ENCODE peak calls at places on chromosomes 3 and 15, in eight cellular contexts. Y is body of pancreas; D is skeletal muscle cell; Q is fibroblast of pulmonary artery; N is lower lobe of right lung; F is activated CD4-positive, alpha-beta T cell treated with anti-CD3 and anti-CD28 coated beads, Interleukin-2, amount 50 U/mL, for 1 hour; P is H7; Z is substantia nigra. O is an unnamed sample.
A peak's percentile ranks its signal among the peaks of the same experiment; 100 is the strongest.

GRCh38 chr15:72162569-72162968 is 35.0 kb downstream of the GRAMD2A start:
- DNase-seq in Z (no peak), F (no peak), D (no peak), N (no peak), P (no peak), Q (no peak), Y (no peak), O (no peak)

GRCh38 chr3:151404316-151404715 is 19.8 kb upstream of the P2RY12 start:
- DNase-seq in Q (peak; percentile 21), D (peak; percentile 43), Z (no peak), Y (no peak), N (no peak), F (no peak), P (no peak), O (no peak)

GRCh38 chr3:38099518-38099917 is 37.4 kb downstream of the ACAA1 start:
- DNase-seq in D (no peak), Y (no peak), Z (no peak), Q (no peak), F (no peak), P (peak; percentile 76), N (no peak), O (no peak)

GRCh38 chr15:70535071-70535954 is 228.0 kb downstream of the UACA start:
- DNase-seq in F (peak; percentile 47), Z (no peak), N (no peak), P (no peak), Q (no peak), D (no peak), Y (no peak), O (no peak)

GRCh38 chr3:180855364-180855763 is 57.1 kb upstream of the FXR1 start:
- DNase-seq in D (no peak), N (no peak), Z (no peak), Y (no peak), Q (peak; percentile 3), P (peak; percentile 10), F (no peak), O (no peak)

GRCh38 chr3:10983219-10983916 is 9.2 kb upstream of the SLC6A1 start:
- DNase-seq in Q (peak; percentile 42), Z (no peak), N (no peak), Y (peak; percentile 29), F (no peak), D (no peak), P (peak; percentile 86), O (no peak)

GRCh38 chr3:194503101-194503531 is 16.3 kb upstream of the ATP13A3 start:
- DNase-seq in P (no peak), Y (no peak), D (peak; percentile 58), F (no peak), Q (no peak), N (no peak), Z (no peak), O (no peak)

GRCh38 chr3:172235698-172236097 is 196.3 kb downstream of the FNDC3B start:
- DNase-seq in N (no peak), Y (no peak), P (no peak), Z (no peak), Q (no peak), D (no peak), F (no peak), O (no peak)

GRCh38 chr3:69999191-70000027 is at the start of gene SAMMSON:
- DNase-seq in Q (peak; percentile 44), P (peak; percentile 20), N (no peak), F (no peak), D (no peak), Z (no peak), Y (peak; percentile 12), O (no peak)

GRCh38 chr15:69576035-69576526 is 123.5 kb downstream of the RPLP1 start:
- DNase-seq in D (no peak), P (peak; percentile 74), F (peak; percentile 73), Q (peak; percentile 42), N (peak; percentile 80), Z (no peak), Y (peak; percentile 77), O (peak; percentile 78)

GRCh38 chr3:15903164-15903563 is 105.4 kb upstream of the ANKRD28 start:
- DNase-seq in Q (peak; percentile 3), Z (no peak), D (peak; percentile 67), P (no peak), Y (peak; percentile 73), F (no peak), N (no peak), O (peak; percentile 79)

GRCh38 chr3:152443212-152444023 is 174.7 kb downstream of the MBNL1 start:
- DNase-seq in Q (peak; percentile 27), P (no peak), F (no peak), Z (no peak), N (no peak), D (no peak), Y (no peak), O (no peak)

GRCh38 chr3:160183375-160184076 is 41.7 kb upstream of the C3orf80 start:
- DNase-seq in P (no peak), F (no peak), Y (no peak), Q (peak; percentile 64), Z (no peak), N (no peak), D (no peak), O (no peak)

GRCh38 chr3:158768881-158769518 is 32.9 kb upstream of the MFSD1 start:
- DNase-seq in N (no peak), Q (peak; percentile 95), P (no peak), Z (no peak), Y (no peak), F (no peak), D (peak; percentile 84), O (no peak)

GRCh38 chr15:69997701-69998273 is 99.9 kb downstream of the TLE3 start:
- DNase-seq in F (no peak), P (no peak), Q (peak; percentile 43), D (no peak), Y (peak; percentile 38), N (peak; percentile 81), Z (no peak), O (no peak)

GRCh38 chr15:41978534-41978933 is 6.2 kb upstream of the EHD4 start:
- DNase-seq in Q (no peak), N (no peak), P (no peak), D (no peak), F (no peak), Z (no peak), Y (no peak), O (peak; percentile 4)

GRCh38 chr3:184077881-184078280 is 19.0 kb upstream of the HTR3E start:
- DNase-seq in Q (no peak), N (no peak), P (peak; percentile 44), Z (no peak), Y (no peak), F (no peak), D (no peak), O (no peak)

GRCh38 chr15:76333720-76334437 is 2.7 kb upstream of the ISL2 start:
- DNase-seq in F (no peak), Z (no peak), Y (no peak), P (peak; percentile 83), Q (no peak), D (no peak), N (no peak), O (no peak)

O was measured in tibial artery.